ENCODE peak calls at places on chromosomes 5 and 9, in six cellular contexts. H is HepG2, Q is HCT116, J is SK-N-SH, L is H1, B is GM12878. P is an unnamed sample.

GRCh38 chr9:129748249-129748648 is 4.6 kb downstream of the PTGES start:
- DNase-seq in H (no peak), Q (no peak), J (no peak), L (no peak), B (no peak), P (no peak)

GRCh38 chr9:127021664-127022337 is 100.6 kb downstream of the ANGPTL2 start:
- DNase-seq in H (no peak), Q (no peak), J (peak), L (no peak), B (no peak), P (no peak)

GRCh38 chr9:100196828-100197227 is 97.8 kb downstream of the INVS start:
- DNase-seq in H (no peak), Q (no peak), J (peak), L (no peak), B (no peak), P (no peak)

GRCh38 chr5:66554211-66554610 is 42.0 kb upstream of the MAST4 start:
- DNase-seq in H (no peak), Q (no peak), J (no peak), L (no peak), B (peak), P (peak)

GRCh38 chr5:963673-964531 is 44.7 kb upstream of the NKD2 start:
- DNase-seq in H (no peak), Q (no peak), J (peak), L (no peak), B (no peak), P (no peak)

GRCh38 chr5:79561525-79561893 is 47.6 kb upstream of the HOMER1 start:
- DNase-seq in H (no peak), Q (no peak), J (no peak), L (no peak), B (no peak), P (no peak)

GRCh38 chr5:52892242-52892878 is 96.8 kb upstream of the ITGA2 start:
- DNase-seq in H (peak), Q (no peak), J (no peak), L (no peak), B (no peak), P (no peak)

GRCh38 chr5:176806137-176806536 is 4.2 kb upstream of the UNC5A start:
- DNase-seq in H (no peak), Q (no peak), J (no peak), L (no peak), B (no peak), P (no peak)

GRCh38 chr5:72107874-72108199 is 562 bp downstream of the MAP1B start:
- DNase-seq in H (no peak), Q (no peak), J (no peak), L (peak), B (no peak), P (no peak)

GRCh38 chr9:137544176-137544755 is 5.9 kb downstream of the PNPLA7 start:
- DNase-seq in H (no peak), Q (no peak), J (no peak), L (no peak), B (no peak), P (no peak)

GRCh38 chr9:80873861-80874260 is 815.5 kb downstream of the TLE1 start:
- DNase-seq in H (no peak), Q (no peak), J (no peak), L (no peak), B (no peak), P (no peak)

GRCh38 chr9:77616191-77616590 is 31.9 kb downstream of the GNA14 start:
- DNase-seq in H (no peak), Q (no peak), J (no peak), L (no peak), B (no peak), P (no peak)

GRCh38 chr5:93280518-93280917 is 300.5 kb downstream of the NR2F1-AS1 start:
- DNase-seq in H (peak), Q (no peak), J (no peak), L (no peak), B (no peak), P (no peak)

GRCh38 chr9:122158202-122158601 is 1.4 kb downstream of the NDUFA8 start:
- DNase-seq in H (peak), Q (peak), J (peak), L (no peak), B (no peak), P (peak)

GRCh38 chr9:109010676-109011655 is 2.3 kb downstream of the CTNNAL1 start:
- DNase-seq in H (peak), Q (peak), J (no peak), L (no peak), B (no peak), P (peak)

GRCh38 chr5:113052041-113052795 is 75.6 kb downstream of the DCP2 start:
- DNase-seq in H (no peak), Q (no peak), J (no peak), L (no peak), B (no peak), P (no peak)

GRCh38 chr9:19648672-19649071 is 140.2 kb downstream of the SLC24A2 start:
- DNase-seq in H (no peak), Q (no peak), J (no peak), L (no peak), B (no peak), P (no peak)

GRCh38 chr5:110031402-110032140 is 341.8 kb downstream of the MAN2A1 start:
- DNase-seq in H (no peak), Q (no peak), J (no peak), L (no peak), B (no peak), P (no peak)

DNA sequence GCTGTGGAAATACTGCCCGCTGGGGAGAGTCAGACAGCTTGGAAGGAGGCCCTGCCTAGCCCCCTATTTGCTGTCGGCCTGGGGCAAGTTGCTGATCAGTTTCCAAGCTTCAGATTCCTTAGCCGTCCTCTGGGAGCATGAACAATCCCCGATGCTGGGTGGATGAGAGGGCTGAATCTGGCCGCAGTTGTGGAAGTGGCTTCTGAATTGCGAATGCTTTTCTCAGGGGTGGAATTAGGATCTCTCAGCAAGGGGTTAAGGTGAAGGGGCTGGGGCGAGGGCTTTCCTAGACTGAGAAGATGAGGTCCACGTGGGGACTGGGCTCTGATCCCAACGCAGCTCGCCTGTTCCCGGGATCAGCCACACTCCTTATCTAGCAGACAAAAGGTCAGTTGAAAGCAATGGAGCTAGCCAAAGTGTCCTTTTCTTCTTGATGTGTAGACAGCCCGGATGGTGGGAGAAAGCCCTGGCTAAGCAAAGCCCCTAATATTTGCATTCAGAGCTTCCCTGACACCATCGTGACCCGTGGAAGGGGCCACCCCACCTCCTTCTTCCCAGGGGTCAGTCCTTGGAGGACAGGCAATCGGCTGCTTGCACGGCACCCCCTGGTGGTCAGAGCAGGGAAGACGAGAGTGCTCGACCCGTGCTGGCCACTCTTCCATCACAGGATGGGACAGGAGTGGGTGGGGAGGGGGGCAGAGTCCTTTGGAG is 54.9 kb downstream of the COL15A1 start:
- DNase-seq in H (peak), Q (peak), J (peak), L (peak), B (no peak), P (peak)
- TF ChIP-seq JUND in H (no peak), Q (no peak), J (no peak), L (no peak), B (no peak), P (no peak)

GRCh38 chr5:158812381-158812780 is 287.3 kb downstream of the EBF1 start:
- DNase-seq in H (no peak), Q (no peak), J (no peak), L (peak), B (peak), P (no peak)
- TF ChIP-seq JUND in H (no peak), Q (no peak), J (no peak), L (no peak), B (no peak), P (no peak)

GRCh38 chr9:16267336-16268036 is 603.0 kb downstream of the BNC2 start:
- DNase-seq in H (peak), Q (no peak), J (peak), L (no peak), B (no peak), P (no peak)
- TF ChIP-seq JUND in H (no peak), Q (no peak), J (no peak), L (no peak), B (no peak), P (no peak)

GRCh38 chr5:143525176-143525575 is 121.7 kb upstream of the NR3C1 start:
- DNase-seq in H (no peak), Q (no peak), J (no peak), L (no peak), B (no peak), P (no peak)
- TF ChIP-seq JUND in H (no peak), Q (no peak), J (no peak), L (no peak), B (no peak), P (no peak)

DNA sequence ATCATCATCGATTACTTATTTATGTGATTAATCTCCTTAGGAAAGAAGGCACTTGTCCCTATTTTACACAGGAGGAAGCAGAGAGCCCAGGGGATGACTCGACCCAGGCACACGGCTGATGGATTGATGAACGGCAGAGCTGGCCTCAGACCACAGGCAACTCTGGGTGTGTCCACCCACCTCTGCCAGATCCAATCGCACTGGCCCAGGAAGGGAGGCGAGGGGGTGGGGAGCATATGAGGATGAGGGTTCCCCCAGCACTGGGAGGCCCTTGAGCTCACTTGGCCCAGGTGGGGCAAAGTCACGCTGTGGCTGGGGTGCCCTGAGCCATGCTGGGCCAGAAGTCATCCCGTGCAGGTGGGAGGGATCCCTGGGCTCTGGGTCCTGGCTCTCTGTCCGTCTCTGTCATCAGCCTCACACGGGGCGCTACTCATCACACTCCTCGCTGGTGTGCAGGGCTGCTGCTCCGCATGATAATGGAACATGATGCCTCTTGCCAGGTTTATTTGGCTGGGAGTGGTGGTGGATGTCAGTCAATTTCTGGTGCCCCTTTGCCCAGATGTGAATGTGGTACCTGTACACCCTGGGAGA is 160.1 kb downstream of the GAPVD1 start:
- DNase-seq in H (no peak), Q (no peak), J (no peak), L (no peak), B (no peak), P (no peak)
- TF ChIP-seq JUND in H (no peak), Q (no peak), J (no peak), L (no peak), B (no peak), P (no peak)